ENCODE peak calls at places on chromosomes 12 and 14, in four cellular contexts. B is fibroblast of mammary gland, N is heart left ventricle, V is H7. J is an unnamed sample.

GRCh38 chr12:590206-590750 is 73.0 kb downstream of the NINJ2 start:
- DNase-seq in V (no peak), N (no peak), B (no peak), J (no peak)

GRCh38 chr12:33818313-33818712 is 204.0 kb upstream of the ALG10 start:
- DNase-seq in N (no peak), B (no peak), V (no peak), J (no peak)

GRCh38 chr14:55028066-55028465 is 1.0 kb downstream of the SOCS4 start:
- DNase-seq in B (no peak), N (no peak), V (no peak), J (no peak)

GRCh38 chr12:114767906-114768697 is 84.1 kb upstream of the TBX3 start:
- DNase-seq in N (no peak), V (no peak), B (no peak), J (no peak)

GRCh38 chr14:41875113-41875512 is 268.4 kb downstream of the LRFN5 start:
- DNase-seq in V (no peak), B (no peak), N (no peak), J (no peak)

GRCh38 chr12:93195511-93195910 is 182.2 kb upstream of the NUDT4 start:
- DNase-seq in B (no peak), V (no peak), N (no peak), J (no peak)

GRCh38 chr12:111578971-111579340 is 20.2 kb downstream of the ATXN2 start:
- DNase-seq in N (no peak), V (no peak), B (no peak), J (no peak)

GRCh38 chr12:131636940-131637750 is 73.7 kb upstream of the SFSWAP start:
- DNase-seq in B (no peak), N (no peak), V (peak), J (no peak)

GRCh38 chr12:30794591-30795409 is 40.0 kb upstream of the CAPRIN2 start:
- DNase-seq in N (no peak), B (peak), V (no peak), J (peak)

GRCh38 chr12:123949118-123949774 is 23.4 kb downstream of the CCDC92 start:
- DNase-seq in B (no peak), V (peak), N (no peak), J (no peak)

GRCh38 chr12:98699568-98699967 is 54.5 kb downstream of the APAF1 start:
- DNase-seq in N (no peak), B (peak), V (no peak), J (peak)

GRCh38 chr14:29350496-29350895 is 577.2 kb downstream of the PRKD1 start:
- DNase-seq in V (no peak), N (no peak), B (no peak), J (no peak)

GRCh38 chr12:86903166-86903565 is 647.0 kb upstream of the MGAT4C start:
- DNase-seq in B (no peak), N (no peak), V (no peak), J (no peak)

GRCh38 chr14:99728231-99728920 is 44.3 kb downstream of the CYP46A1 start:
- DNase-seq in N (peak), V (no peak), B (no peak), J (no peak)

GRCh38 chr14:61615743-61616523 is 79.4 kb upstream of the HIF1A start:
- DNase-seq in N (no peak), V (peak), B (no peak), J (peak)

GRCh38 chr12:6851153-6851920 is at the start of gene CDCA3:
- DNase-seq in N (peak), V (peak), B (peak), J (peak)

GRCh38 chr12:89234324-89235114 is 117.8 kb downstream of the DUSP6 start:
- DNase-seq in V (no peak), N (no peak), B (no peak), J (no peak)

GRCh38 chr12:8827551-8828347 is 5.3 kb downstream of the A2ML1 start:
- DNase-seq in N (no peak), B (no peak), V (no peak), J (no peak)

GRCh38 chr14:73142216-73142615 is 5.9 kb downstream of the PSEN1 start:
- DNase-seq in V (no peak), B (no peak), N (no peak), J (no peak)

GRCh38 chr12:19988457-19988856 is 379.9 kb upstream of the PDE3A start:
- DNase-seq in N (no peak), V (no peak), B (peak), J (peak)

GRCh38 chr12:98594050-98594853 is 766 bp downstream of the SLC25A3 start:
- DNase-seq in N (peak), B (no peak), V (no peak), J (no peak)

GRCh38 chr12:43480591-43480990 is 71.4 kb downstream of the ADAMTS20 start:
- DNase-seq in N (no peak), B (no peak), V (no peak), J (peak)

GRCh38 chr12:93514853-93515252 is 47.5 kb downstream of the MRPL42 start:
- DNase-seq in N (no peak), V (no peak), B (peak), J (peak)

GRCh38 chr12:124445121-124445718 is 122.2 kb downstream of the NCOR2 start:
- DNase-seq in B (no peak), N (no peak), V (peak), J (no peak)

GRCh38 chr12:62813031-62813829 is 121.7 kb downstream of the PPM1H start:
- DNase-seq in B (peak), V (peak), N (peak), J (peak)

GRCh38 chr14:99747167-99747566 is 46.0 kb upstream of the EML1 start:
- DNase-seq in V (no peak), B (no peak), N (no peak), J (no peak)

GRCh38 chr14:32382704-32383103 is 53.6 kb downstream of the AKAP6 start:
- DNase-seq in N (peak), B (peak), V (peak), J (peak)

GRCh38 chr12:111024205-111024794 is 103.9 kb upstream of the MYL2 start:
- DNase-seq in N (peak), B (peak), V (peak), J (peak)

GRCh38 chr12:85279449-85280137 is 427 bp upstream of the ALX1 start:
- DNase-seq in B (no peak), N (no peak), V (peak), J (peak)

GRCh38 chr14:101377069-101377468 is 184.2 kb upstream of the DIO3 start:
- DNase-seq in V (peak), B (no peak), N (no peak), J (no peak)

GRCh38 chr12:132524405-132524804 is 34.5 kb downstream of the FBRSL1 start:
- DNase-seq in B (peak), V (peak), N (no peak), J (peak)

GRCh38 chr14:67268456-67269115 is 27.4 kb downstream of the PALS1 start:
- DNase-seq in B (peak), N (no peak), V (peak), J (no peak)
- H3K4me3 ChIP-seq in B (no peak), N (peak), V (no peak), J (no peak)

GRCh38 chr14:65231286-65231980 is 129.1 kb upstream of the MAX start:
- DNase-seq in B (no peak), V (no peak), N (no peak), J (no peak)
- H3K4me3 ChIP-seq in B (no peak), V (no peak), N (no peak), J (no peak)

GRCh38 chr12:55996201-55996714 is 818 bp upstream of the SUOX start:
- DNase-seq in N (peak), V (peak), B (peak), J (peak)

GRCh38 chr12:55995366-55995765 is 1.7 kb upstream of the SUOX start:
- DNase-seq in B (no peak), V (no peak), N (no peak), J (no peak)

GRCh38 chr12:55997535-55997859 is 421 bp downstream of the SUOX start:
- DNase-seq in B (no peak), N (no peak), V (peak), J (no peak)

GRCh38 chr12:55993454-55993853 is 3.6 kb upstream of the SUOX start:
- DNase-seq in V (no peak), N (no peak), B (no peak), J (no peak)

GRCh38 chr12:55996715-55997534 is at the start of gene SUOX:
- DNase-seq in B (peak), N (peak), V (peak), J (peak)
- H3K4me3 ChIP-seq in B (peak), N (peak), V (peak), J (peak)

GRCh38 chr12:13127476-13127875 is 24.0 kb upstream of the GSG1 start:
- DNase-seq in B (no peak), V (no peak), N (no peak), J (no peak)

GRCh38 chr12:13126494-13126893 is 23.0 kb upstream of the GSG1 start:
- DNase-seq in N (no peak), B (peak), V (no peak), J (no peak)

GRCh38 chr12:13125996-13126395 is 22.5 kb upstream of the GSG1 start:
- DNase-seq in B (no peak), V (no peak), N (no peak), J (no peak)

GRCh38 chr12:13121568-13121967 is 18.1 kb upstream of the GSG1 start:
- DNase-seq in V (no peak), B (no peak), N (no peak), J (no peak)

GRCh38 chr12:13124661-13125505 is 21.4 kb upstream of the GSG1 start:
- DNase-seq in N (no peak), B (peak), V (no peak), J (peak)
- H3K4me3 ChIP-seq in N (no peak), B (no peak), V (no peak), J (no peak)

DNA sequence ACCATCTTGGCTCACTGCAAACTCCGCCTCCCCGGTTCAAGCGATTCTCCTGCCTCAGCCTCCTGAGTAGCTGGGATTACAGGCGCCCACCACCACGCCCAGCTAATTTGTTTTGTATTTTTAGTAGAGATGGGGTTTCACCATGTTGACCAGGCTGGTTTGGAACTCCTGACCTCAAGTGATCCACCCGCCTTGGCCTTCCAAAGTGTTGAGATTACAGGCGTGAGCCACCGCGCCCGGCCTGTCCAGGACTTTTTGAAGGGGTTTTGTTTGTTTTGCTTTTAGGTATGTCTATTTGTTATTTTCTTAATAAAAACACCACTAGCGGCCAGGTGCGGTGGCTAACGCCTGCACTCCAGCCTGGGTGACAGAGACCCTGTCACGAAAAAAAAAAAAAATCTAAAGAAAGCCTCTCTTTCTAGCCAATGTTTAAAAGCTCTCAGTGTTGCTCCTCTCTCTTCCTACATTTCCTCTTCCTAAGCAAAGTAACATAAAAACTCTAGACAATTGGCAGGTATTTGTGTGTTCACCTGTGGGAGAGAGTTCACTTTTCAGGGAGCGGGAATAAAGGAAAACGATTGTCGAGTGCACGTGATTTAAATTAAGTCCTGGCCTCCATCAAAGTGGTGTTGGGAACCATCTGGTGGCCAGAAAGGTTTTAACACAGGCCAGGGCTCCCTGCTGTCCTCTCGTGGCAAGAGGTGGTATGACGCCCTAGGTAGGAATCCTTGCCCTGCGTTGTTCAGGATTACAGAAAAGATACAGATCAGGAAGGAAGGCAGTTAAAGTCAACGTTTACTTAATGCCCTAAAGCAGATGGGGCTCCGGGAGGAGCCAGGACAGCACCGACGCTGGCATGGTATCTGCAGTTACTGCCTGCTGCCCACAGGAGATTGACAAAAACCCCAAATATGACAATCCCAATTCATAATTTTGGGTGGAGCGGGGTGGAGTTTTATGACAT is 36.2 kb upstream of the ATP23 start:
- DNase-seq in N (peak), V (peak), B (peak), J (peak)
- H3K4me3 ChIP-seq in N (peak), V (no peak), B (no peak), J (peak)

DNA sequence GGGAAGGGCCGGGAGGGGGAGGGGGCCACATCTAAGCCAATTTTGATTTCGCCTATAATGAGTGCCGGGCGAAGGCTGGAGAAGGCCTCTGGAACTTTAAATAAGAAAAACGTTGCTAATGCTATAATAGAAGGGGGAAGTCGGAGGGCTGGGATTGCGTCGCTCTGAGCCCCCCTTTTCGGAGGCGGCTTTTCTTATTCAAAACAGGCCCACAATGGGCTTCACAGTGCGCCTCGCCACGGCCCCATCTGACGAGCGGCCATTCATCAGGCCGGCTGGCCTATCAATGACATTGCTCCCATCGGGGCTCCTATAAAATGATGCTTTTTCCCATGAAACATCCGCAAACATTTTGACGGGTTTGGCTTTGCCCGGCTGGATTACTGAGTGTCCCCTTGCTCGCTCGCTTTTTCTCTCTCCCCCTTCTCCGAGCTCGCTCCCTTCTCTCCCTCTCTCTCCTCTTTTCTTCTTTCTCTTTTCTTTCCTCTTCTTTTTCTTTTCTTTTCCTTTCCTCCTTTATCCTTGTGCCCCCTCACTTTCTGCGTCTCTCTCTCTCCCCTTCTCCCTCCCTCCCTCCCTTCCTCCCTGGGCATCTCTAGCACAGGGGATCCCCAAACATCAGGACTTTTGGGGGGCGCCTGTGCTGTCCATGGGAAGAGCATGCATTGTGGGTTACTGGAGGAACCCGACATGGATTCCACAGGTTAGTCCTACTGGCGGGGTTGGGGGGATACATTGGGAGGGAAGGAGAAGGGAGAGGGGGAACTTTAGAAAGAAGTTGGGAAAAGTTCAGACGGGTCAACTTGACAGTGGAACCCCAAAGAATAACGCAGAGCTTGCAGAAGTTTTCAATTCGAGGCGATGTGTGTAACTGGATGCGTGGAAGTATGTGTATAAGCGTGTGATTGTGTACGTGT is at the start of gene RFX4:
- DNase-seq in N (no peak), B (no peak), V (peak), J (no peak)
- H3K4me3 ChIP-seq in N (peak), B (no peak), V (peak), J (peak)

GRCh38 chr12:41189395-41190251 is 1.5 kb downstream of the PDZRN4 start:
- DNase-seq in B (peak), V (peak), N (no peak), J (no peak)

GRCh38 chr12:41185946-41186345 is 2.2 kb upstream of the PDZRN4 start:
- DNase-seq in N (no peak), V (no peak), B (peak), J (no peak)

GRCh38 chr12:41188841-41189394 is 798 bp downstream of the PDZRN4 start:
- DNase-seq in N (no peak), V (peak), B (no peak), J (no peak)

GRCh38 chr12:41190360-41190759 is 2.2 kb downstream of the PDZRN4 start:
- DNase-seq in N (no peak), B (peak), V (peak), J (peak)

GRCh38 chr12:41188058-41188840 is at the start of gene PDZRN4:
- DNase-seq in B (no peak), N (peak), V (peak), J (no peak)
- H3K4me3 ChIP-seq in B (no peak), N (peak), V (peak), J (no peak)

GRCh38 chr12:109713187-109713984 is at the start of gene FAM222A:
- DNase-seq in V (peak), N (peak), B (peak), J (peak)

GRCh38 chr12:109716092-109716479 is 2.5 kb downstream of the FAM222A start:
- DNase-seq in N (no peak), B (no peak), V (no peak), J (no peak)

GRCh38 chr12:109714141-109714912 is 702 bp downstream of the FAM222A start:
- DNase-seq in V (peak), N (peak), B (no peak), J (peak)

GRCh38 chr12:109715310-109716091 is 1.9 kb downstream of the FAM222A start:
- DNase-seq in N (no peak), V (peak), B (no peak), J (no peak)

DNA sequence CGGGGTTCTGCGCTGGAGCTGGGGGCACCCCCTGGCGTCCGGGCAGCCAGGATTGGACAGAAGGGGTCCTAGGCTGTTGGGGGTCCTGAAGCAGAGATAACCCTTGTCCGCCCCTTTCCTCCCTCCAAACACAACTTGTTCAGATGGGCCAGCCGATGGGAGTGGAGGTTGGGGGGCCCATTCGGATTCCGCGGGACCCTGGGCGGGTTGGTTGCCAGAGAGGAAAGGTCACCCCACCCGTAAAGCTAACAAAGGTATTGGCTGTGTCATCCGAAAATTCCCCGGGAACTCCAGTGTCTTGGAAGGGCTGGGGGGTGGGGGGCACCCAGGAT is 1.3 kb downstream of the FAM222A start:
- DNase-seq in B (no peak), N (no peak), V (no peak), J (no peak)
- H3K4me3 ChIP-seq in B (no peak), N (peak), V (peak), J (no peak)

J was measured in choroid plexus epithelial cell.